ENCODE peak calls at places on chromosome 22, in ten cellular contexts. G is HCT116, U is tibial nerve, M is A549, C is GM12891, X is ovary, D is IMR-90, W is body of pancreas, F is breast epithelium, Z is right lobe of liver. I is an unnamed sample.

GRCh38 chr22:44171486-44172076 is 9.1 kb upstream of the PARVG start:
- DNase-seq in X (no peak), C (no peak), M (no peak), F (no peak), G (no peak), D (no peak), W (peak; percentile 59), U (no peak), Z (no peak), I (no peak)

GRCh38 chr22:24134090-24134846 is 47.0 kb upstream of the SUSD2 start:
- DNase-seq in U (no peak), M (no peak), X (peak; percentile 44), D (no peak), C (no peak), W (peak; percentile 67), Z (no peak), F (no peak), G (no peak), I (no peak)

GRCh38 chr22:36853407-36854099 is 7.3 kb upstream of the NCF4 start:
- DNase-seq in G (peak; percentile 40), X (no peak), Z (peak; percentile 75), F (no peak), W (peak; percentile 69), U (no peak), D (peak; percentile 25), C (peak; percentile 70), M (peak; percentile 22), I (peak; percentile 53)

GRCh38 chr22:41907436-41908401 is 7.2 kb downstream of the SHISA8 start:
- DNase-seq in U (no peak), W (no peak), X (no peak), F (no peak), M (no peak), G (no peak), C (no peak), D (peak; percentile 13), Z (no peak), I (peak; percentile 82)

GRCh38 chr22:35910013-35910860 is 118.4 kb downstream of the RBFOX2 start:
- DNase-seq in D (no peak), M (no peak), U (no peak), X (no peak), C (no peak), W (no peak), G (no peak), Z (no peak), F (no peak), I (no peak)

GRCh38 chr22:20721409-20722218 is 52.3 kb upstream of the SERPIND1 start:
- DNase-seq in D (no peak), M (no peak), X (no peak), W (no peak), G (no peak), U (no peak), C (no peak), F (no peak), Z (no peak), I (no peak)

GRCh38 chr22:46377566-46378498 is 42.3 kb downstream of the TRMU start:
- DNase-seq in G (peak; percentile 66), C (no peak), F (peak; percentile 76), Z (peak; percentile 87), X (no peak), U (no peak), W (peak; percentile 95), D (no peak), M (peak; percentile 92), I (peak; percentile 79)

GRCh38 chr22:50474711-50475651 is at the start of gene SBF1:
- DNase-seq in Z (peak; percentile 95), G (peak; percentile 78), D (peak; percentile 84), U (peak; percentile 89), C (peak; percentile 99), M (peak; percentile 86), F (peak; percentile 88), X (peak; percentile 91), W (peak; percentile 94), I (peak; percentile 96)

GRCh38 chr22:23826510-23827350 is 12.1 kb downstream of the DERL3 start:
- DNase-seq in G (no peak), D (peak; percentile 26), Z (no peak), U (no peak), M (no peak), F (no peak), X (no peak), W (no peak), C (no peak), I (no peak)

GRCh38 chr22:41442240-41442792 is 4.3 kb downstream of the TOB2 start:
- DNase-seq in G (no peak), D (no peak), U (no peak), Z (no peak), X (no peak), F (no peak), C (no peak), M (no peak), W (no peak), I (no peak)

DNA sequence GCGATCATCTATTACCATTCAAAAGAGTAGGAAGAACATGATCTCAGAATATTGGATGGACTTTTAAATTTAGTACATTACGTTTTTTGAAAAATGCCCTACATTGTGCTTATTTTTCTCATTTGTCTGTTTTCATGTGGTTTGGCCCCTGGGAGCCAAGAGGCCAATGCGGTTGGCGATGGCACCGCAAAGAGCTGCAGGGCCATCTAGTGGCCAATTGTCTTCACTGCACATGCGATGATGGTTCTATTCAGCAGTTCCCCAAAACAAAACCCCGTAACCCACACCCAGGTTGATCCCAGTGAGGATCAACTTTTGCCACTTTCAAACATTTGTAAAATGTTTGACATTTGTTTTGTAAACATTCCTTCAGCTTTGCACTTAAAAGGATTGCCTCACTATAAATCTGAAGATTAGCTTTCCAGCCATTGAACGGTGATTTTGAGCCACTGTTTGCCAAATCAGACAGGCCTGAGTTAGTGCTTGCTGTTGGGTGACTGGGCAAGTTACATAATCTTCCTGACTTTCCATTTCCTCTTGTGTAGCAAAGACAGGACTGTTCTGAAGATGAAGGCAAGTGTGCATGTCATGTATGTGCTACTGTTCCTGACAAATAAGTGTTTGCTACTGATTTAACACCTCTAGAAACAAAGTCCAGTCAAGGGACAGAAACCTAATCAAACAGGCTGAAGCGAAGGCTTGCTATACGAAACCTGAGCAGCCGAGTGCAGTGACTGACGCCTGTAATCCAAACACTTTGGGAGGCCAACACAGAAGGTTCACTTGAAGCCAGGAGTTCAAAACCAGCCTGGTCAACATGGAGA is 29.2 kb upstream of the XBP1 start:
- DNase-seq in G (peak; percentile 36), C (peak; percentile 66), D (peak; percentile 73), Z (peak; percentile 79), X (peak; percentile 76), F (peak; percentile 81), U (peak; percentile 77), M (peak; percentile 41), W (peak; percentile 87), I (peak; percentile 29)
- TF ChIP-seq POLR2A in G (no peak), C (no peak), D (no peak), Z (no peak), X (no peak), F (no peak), U (no peak), M (no peak), W (no peak), I (no peak)

GRCh38 chr22:30328466-30329049 is 1.8 kb upstream of the TBC1D10A start:
- DNase-seq in W (no peak), X (no peak), M (no peak), D (no peak), Z (no peak), F (no peak), C (no peak), G (no peak), U (no peak), I (no peak)

GRCh38 chr22:30325724-30326703 is 727 bp downstream of the TBC1D10A start:
- DNase-seq in U (no peak), G (no peak), W (peak; percentile 41), M (no peak), C (peak; percentile 51), X (peak; percentile 52), Z (peak; percentile 47), F (no peak), D (no peak), I (no peak)

GRCh38 chr22:30327864-30328345 is 1.2 kb upstream of the TBC1D10A start:
- DNase-seq in M (no peak), C (no peak), X (no peak), Z (no peak), W (peak; percentile 58), G (peak; percentile 27), U (no peak), D (no peak), F (no peak), I (no peak)

GRCh38 chr22:30325065-30325720 is 1.5 kb downstream of the TBC1D10A start:
- DNase-seq in W (peak; percentile 47), F (no peak), D (peak; percentile 90), G (no peak), M (peak; percentile 47), C (no peak), X (peak; percentile 62), U (no peak), Z (no peak), I (peak; percentile 79)

GRCh38 chr22:30326704-30327362 is at the start of gene TBC1D10A:
- DNase-seq in D (peak; percentile 86), Z (peak; percentile 94), F (peak; percentile 92), M (peak; percentile 80), G (peak; percentile 85), U (peak; percentile 85), C (peak; percentile 100), W (peak; percentile 98), X (peak; percentile 88), I (peak; percentile 75)
- TF ChIP-seq POLR2A in D (peak; percentile 94), Z (peak; percentile 86), F (peak; percentile 46), M (peak; percentile 20), G (no peak), U (peak; percentile 88), C (peak; percentile 75), W (peak; percentile 88), X (peak; percentile 87), I (peak; percentile 46)

DNA sequence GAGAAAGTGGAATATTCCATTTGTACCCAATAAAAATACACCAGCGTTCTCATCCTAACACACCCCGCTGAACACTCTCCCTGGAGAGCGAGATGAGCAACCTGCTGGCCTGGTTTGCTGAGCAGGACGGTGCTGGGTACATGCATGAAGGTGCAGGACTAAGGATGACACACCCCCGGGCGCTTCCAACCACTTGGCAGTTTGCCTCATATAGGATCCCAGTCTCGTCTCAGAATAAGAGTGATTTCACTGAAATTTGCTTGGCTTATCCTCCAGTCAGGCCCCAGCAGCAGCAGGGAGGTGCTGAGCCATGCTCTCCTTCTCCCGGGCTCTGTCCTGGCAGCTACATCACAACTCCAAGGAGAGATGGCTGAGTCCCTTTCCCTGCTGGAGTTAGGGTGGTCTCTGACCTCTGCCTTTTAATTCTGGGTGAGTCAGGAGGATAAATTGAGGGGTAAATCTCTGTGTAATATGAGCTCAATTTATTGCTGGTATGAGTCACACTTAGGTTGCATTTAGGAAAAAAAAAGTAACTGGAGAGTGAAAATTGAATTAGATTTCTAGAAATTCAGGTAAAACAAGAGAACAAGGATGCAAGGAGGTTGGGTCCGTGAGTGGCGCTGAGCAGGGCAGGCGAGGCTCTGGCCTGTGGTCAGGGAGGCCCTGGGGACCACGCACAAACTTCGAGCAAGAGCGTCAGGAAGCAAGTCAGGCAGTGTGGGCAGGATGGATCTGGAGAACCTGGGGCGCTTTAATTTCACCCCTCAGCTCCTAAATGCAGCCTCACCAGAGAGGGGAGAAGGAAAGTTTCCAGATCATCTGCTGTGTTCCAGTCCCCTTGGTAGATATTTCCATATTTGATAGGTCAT is 974.0 kb downstream of the TBC1D22A start:
- DNase-seq in D (no peak), U (no peak), W (no peak), Z (no peak), M (no peak), G (no peak), X (no peak), C (no peak), F (no peak), I (peak; percentile 24)
- TF ChIP-seq POLR2A in D (no peak), U (no peak), W (no peak), Z (no peak), M (no peak), G (no peak), X (no peak), C (no peak), F (no peak), I (no peak)

GRCh38 chr22:28998681-28999080 is 63.0 kb downstream of the C22orf31 start:
- DNase-seq in Z (no peak), F (no peak), X (no peak), D (no peak), C (no peak), G (no peak), M (no peak), U (no peak), W (no peak), I (no peak)
- TF ChIP-seq POLR2A in Z (no peak), F (no peak), X (no peak), D (no peak), C (no peak), G (no peak), M (no peak), U (no peak), W (no peak), I (no peak)

I was measured in H54.